ENCODE peak calls at places on chromosomes 16 and 17, in eight cellular contexts. J is adrenal gland, R is spleen, W is body of pancreas, G is left ventricle myocardium inferior, K is lung, F is substantia nigra, H is caudate nucleus. P is an unnamed sample.
A peak's percentile ranks its signal among the peaks of the same experiment; 100 is the strongest.

GRCh38 chr16:2081685-2082084 is 33.9 kb downstream of the TSC2 start:
- DNase-seq in J (no peak), R (no peak), W (no peak), G (no peak), K (no peak), F (no peak), H (no peak), P (no peak)

GRCh38 chr16:66228791-66229190 is 137.7 kb upstream of the CDH5 start:
- DNase-seq in J (no peak), R (no peak), W (no peak), G (no peak), K (no peak), F (no peak), H (no peak), P (no peak)

GRCh38 chr17:62901544-62901943 is 64.5 kb upstream of the TANC2 start:
- DNase-seq in J (no peak), R (no peak), W (no peak), G (no peak), K (no peak), F (no peak), H (no peak), P (no peak)

GRCh38 chr17:57550671-57551315 is 194.3 kb downstream of the CCDC182 start:
- DNase-seq in J (no peak), R (no peak), W (no peak), G (no peak), K (no peak), F (no peak), H (no peak), P (no peak)

GRCh38 chr16:57390635-57391307 is 13.8 kb upstream of the CCL17 start:
- DNase-seq in J (no peak), R (peak; percentile 20), W (no peak), G (no peak), K (no peak), F (no peak), H (no peak), P (no peak)

GRCh38 chr17:68701046-68701445 is 99.9 kb upstream of the FAM20A start:
- DNase-seq in J (no peak), R (no peak), W (no peak), G (no peak), K (no peak), F (no peak), H (no peak), P (no peak)

GRCh38 chr17:42814633-42815399 is 9.3 kb downstream of the BECN1 start:
- DNase-seq in J (no peak), R (no peak), W (no peak), G (no peak), K (no peak), F (no peak), H (no peak), P (no peak)

GRCh38 chr16:50246299-50247122 is 19.8 kb upstream of the ADCY7 start:
- DNase-seq in J (no peak), R (peak; percentile 85), W (no peak), G (no peak), K (no peak), F (peak; percentile 24), H (no peak), P (no peak)

GRCh38 chr16:72481419-72481818 is 309.5 kb upstream of the PMFBP1 start:
- DNase-seq in J (no peak), R (no peak), W (no peak), G (no peak), K (no peak), F (no peak), H (no peak), P (no peak)

GRCh38 chr17:66301864-66302741 is at the start of gene PRKCA:
- DNase-seq in J (peak; percentile 82), R (peak; percentile 93), W (peak; percentile 76), G (peak; percentile 77), K (peak; percentile 62), F (peak; percentile 88), H (peak; percentile 25), P (peak; percentile 59)

GRCh38 chr17:14427914-14428639 is 127.2 kb downstream of the HS3ST3B1 start:
- DNase-seq in J (no peak), R (peak; percentile 77), W (no peak), G (no peak), K (no peak), F (no peak), H (no peak), P (no peak)

GRCh38 chr16:15822957-15823356 is 33.9 kb downstream of the MYH11 start:
- DNase-seq in J (no peak), R (peak; percentile 68), W (peak; percentile 83), G (no peak), K (no peak), F (peak; percentile 0), H (no peak), P (no peak)

GRCh38 chr17:57671546-57672204 is 73.4 kb downstream of the CCDC182 start:
- DNase-seq in J (peak; percentile 78), R (peak; percentile 91), W (peak; percentile 71), G (peak; percentile 73), K (peak; percentile 71), F (peak; percentile 85), H (peak; percentile 32), P (peak; percentile 77)

GRCh38 chr17:59361916-59362810 is 30.7 kb downstream of the YPEL2 start:
- DNase-seq in J (no peak), R (no peak), W (no peak), G (no peak), K (no peak), F (no peak), H (no peak), P (no peak)

GRCh38 chr16:1981972-1982574 is 804 bp upstream of the NOXO1 start:
- DNase-seq in J (no peak), R (no peak), W (peak; percentile 50), G (no peak), K (no peak), F (peak; percentile 52), H (no peak), P (no peak)

GRCh38 chr17:38751144-38751802 is 1.3 kb upstream of the PSMB3 start:
- DNase-seq in J (no peak), R (no peak), W (no peak), G (no peak), K (no peak), F (no peak), H (no peak), P (no peak)

GRCh38 chr17:55437165-55437605 is 15.6 kb upstream of the MMD start:
- DNase-seq in J (no peak), R (no peak), W (peak; percentile 32), G (no peak), K (no peak), F (no peak), H (no peak), P (no peak)

GRCh38 chr17:50268632-50269287 is 5.5 kb upstream of the TMEM92 start:
- DNase-seq in J (no peak), R (no peak), W (no peak), G (no peak), K (no peak), F (no peak), H (no peak), P (no peak)

GRCh38 chr17:20914658-20915057 is 128.2 kb downstream of the USP22 start:
- DNase-seq in J (no peak), R (no peak), W (no peak), G (no peak), K (no peak), F (no peak), H (no peak), P (no peak)

GRCh38 chr17:2084766-2085647 is 30.1 kb downstream of the HIC1 start:
- DNase-seq in J (no peak), R (no peak), W (peak; percentile 42), G (no peak), K (no peak), F (no peak), H (no peak), P (peak; percentile 69)

GRCh38 chr17:30000001-30000754 is 58.7 kb downstream of the EFCAB5 start:
- DNase-seq in J (no peak), R (no peak), W (no peak), G (no peak), K (no peak), F (no peak), H (no peak), P (no peak)

GRCh38 chr17:2363318-2363717 is 26.0 kb downstream of the SGSM2 start:
- DNase-seq in J (no peak), R (no peak), W (no peak), G (no peak), K (no peak), F (no peak), H (no peak), P (no peak)

GRCh38 chr17:69142473-69142802 is 743 bp upstream of the ABCA6 start:
- DNase-seq in J (no peak), R (no peak), W (peak; percentile 13), G (no peak), K (no peak), F (no peak), H (no peak), P (no peak)

GRCh38 chr16:48608452-48608851 is 1.5 kb downstream of the N4BP1 start:
- DNase-seq in J (no peak), R (no peak), W (no peak), G (no peak), K (no peak), F (no peak), H (no peak), P (no peak)

GRCh38 chr16:69176033-69176780 is 10.8 kb upstream of the SNTB2 start:
- DNase-seq in J (no peak), R (no peak), W (no peak), G (no peak), K (no peak), F (no peak), H (no peak), P (no peak)

GRCh38 chr17:78266771-78267170 is 35.3 kb downstream of the TMEM235 start:
- DNase-seq in J (no peak), R (no peak), W (no peak), G (no peak), K (no peak), F (no peak), H (no peak), P (no peak)
- H3K27ac ChIP-seq in J (no peak overlapping the region), R (no peak overlapping the region), W (peak overlapping the region; percentile 82), G (no peak overlapping the region), K (peak overlapping the region; percentile 12), F (no peak overlapping the region), H (no peak overlapping the region), P (no peak overlapping the region)

DNA sequence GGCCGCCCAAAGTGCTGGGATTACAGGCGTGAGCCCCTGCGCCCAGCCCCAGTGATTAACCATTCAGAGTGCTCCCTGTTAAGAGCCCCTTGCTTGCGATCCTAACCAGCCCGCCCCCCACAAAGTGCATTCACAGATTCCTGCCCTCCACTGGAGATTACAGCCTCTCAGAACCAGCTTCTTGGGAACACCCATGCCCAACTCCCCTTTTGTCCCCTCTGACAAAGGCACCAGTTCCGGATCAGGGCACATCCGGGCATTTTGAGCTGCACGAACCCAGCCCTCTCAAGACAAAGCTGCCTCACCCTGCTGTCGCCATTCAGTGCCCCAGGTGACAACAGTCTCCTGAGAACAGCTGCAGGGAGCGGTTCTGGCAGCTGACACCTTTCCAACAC is 848 bp upstream of the KRT19 start:
- DNase-seq in J (no peak), R (no peak), W (no peak), G (no peak), K (no peak), F (no peak), H (no peak), P (no peak)
- H3K27ac ChIP-seq in J (no peak overlapping the region), R (no peak overlapping the region), W (no peak overlapping the region), G (no peak overlapping the region), K (peak overlapping the region; percentile 65), F (no peak overlapping the region), H (no peak overlapping the region), P (no peak overlapping the region)

GRCh38 chr17:76702941-76703637 is 7.7 kb downstream of the MXRA7 start:
- DNase-seq in J (no peak), R (no peak), W (no peak), G (no peak), K (no peak), F (no peak), H (no peak), P (no peak)
- H3K27ac ChIP-seq in J (peak overlapping the region; percentile 67), R (no peak overlapping the region), W (no peak overlapping the region), G (peak overlapping the region; percentile 98), K (no peak overlapping the region), F (no peak overlapping the region), H (no peak overlapping the region), P (peak overlapping the region; percentile 96)

GRCh38 chr16:53323924-53324323 is 110.3 kb upstream of the RBL2 start:
- DNase-seq in J (no peak), R (no peak), W (no peak), G (no peak), K (no peak), F (no peak), H (no peak), P (no peak)
- H3K27ac ChIP-seq in J (no peak overlapping the region), R (no peak overlapping the region), W (no peak overlapping the region), G (no peak overlapping the region), K (no peak overlapping the region), F (peak overlapping the region; percentile 38), H (no peak overlapping the region), P (no peak overlapping the region)

P was measured in heart right ventricle.